ENCODE peak calls at places on chromosome 10, in seven cellular contexts. One of them, this sample, is unnamed.

GRCh38 chr10:59319854-59320253 is 42.5 kb downstream of the FAM13C start:
- DNase-seq in neural progenitor cell: peak; percentile 16
- DNase-seq in GM23338: peak; percentile 50
- DNase-seq in OCI-LY7: no peak
- DNase-seq in hepatocyte: no peak
- DNase-seq in HCT116: peak; percentile 4
- DNase-seq in GM23248: no peak
- DNase-seq in this sample: no peak

GRCh38 chr10:121597504-121598241 is 571 bp downstream of the FGFR2 start:
- DNase-seq in neural progenitor cell: peak; percentile 65
- DNase-seq in GM23338: peak; percentile 51
- DNase-seq in OCI-LY7: no peak
- DNase-seq in hepatocyte: peak; percentile 39
- DNase-seq in HCT116: no peak
- DNase-seq in GM23248: no peak
- DNase-seq in this sample: no peak

GRCh38 chr10:59245751-59246150 is 69.3 kb downstream of the PHYHIPL start:
- DNase-seq in neural progenitor cell: no peak
- DNase-seq in GM23338: no peak
- DNase-seq in OCI-LY7: no peak
- DNase-seq in hepatocyte: no peak
- DNase-seq in HCT116: no peak
- DNase-seq in GM23248: no peak
- DNase-seq in this sample: no peak

GRCh38 chr10:132319853-132320669 is 11.9 kb upstream of the LRRC27 start:
- DNase-seq in neural progenitor cell: no peak
- DNase-seq in GM23338: no peak
- DNase-seq in OCI-LY7: no peak
- DNase-seq in hepatocyte: peak; percentile 62
- DNase-seq in HCT116: no peak
- DNase-seq in GM23248: peak; percentile 94
- DNase-seq in this sample: peak; percentile 81

GRCh38 chr10:64369885-64370773 is 848.9 kb downstream of the REEP3 start:
- DNase-seq in neural progenitor cell: no peak
- DNase-seq in GM23338: no peak
- DNase-seq in OCI-LY7: no peak
- DNase-seq in hepatocyte: peak; percentile 10
- DNase-seq in HCT116: no peak
- DNase-seq in GM23248: no peak
- DNase-seq in this sample: no peak

GRCh38 chr10:122149607-122150505 is 121.2 kb upstream of the BTBD16 start:
- DNase-seq in neural progenitor cell: no peak
- DNase-seq in GM23338: peak; percentile 35
- DNase-seq in OCI-LY7: no peak
- DNase-seq in hepatocyte: no peak
- DNase-seq in HCT116: no peak
- DNase-seq in GM23248: peak; percentile 90
- DNase-seq in this sample: no peak

GRCh38 chr10:128173383-128173782 is 47.2 kb upstream of the MKI67 start:
- DNase-seq in neural progenitor cell: no peak
- DNase-seq in GM23338: no peak
- DNase-seq in OCI-LY7: no peak
- DNase-seq in hepatocyte: no peak
- DNase-seq in HCT116: no peak
- DNase-seq in GM23248: peak; percentile 14
- DNase-seq in this sample: peak; percentile 48

GRCh38 chr10:94006591-94007550 is 13.1 kb downstream of the PLCE1 start:
- DNase-seq in neural progenitor cell: no peak
- DNase-seq in GM23338: no peak
- DNase-seq in OCI-LY7: no peak
- DNase-seq in hepatocyte: peak; percentile 76
- DNase-seq in HCT116: no peak
- DNase-seq in GM23248: peak; percentile 87
- DNase-seq in this sample: peak; percentile 94

DNA sequence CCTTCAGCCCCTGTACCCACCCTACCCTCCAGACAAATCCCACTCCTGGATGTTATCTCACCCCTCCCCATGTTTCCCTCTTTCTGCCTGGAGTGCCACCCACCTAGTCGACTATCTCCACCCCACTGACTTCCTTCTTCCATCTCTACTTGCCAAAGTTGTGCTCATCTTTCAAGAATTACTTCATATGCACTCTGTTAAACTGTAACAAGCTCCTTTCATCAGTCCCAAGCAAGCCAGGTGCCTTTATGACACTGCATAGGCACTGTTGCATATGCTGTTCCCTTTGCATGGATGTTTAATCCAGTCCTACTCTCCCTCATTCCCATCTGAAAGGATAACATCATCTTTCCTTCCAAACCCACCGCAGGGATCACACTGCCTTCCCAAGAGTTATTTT is 8.9 kb upstream of the CDK1 start:
- DNase-seq in neural progenitor cell: no peak
- DNase-seq in GM23338: no peak
- DNase-seq in OCI-LY7: no peak
- DNase-seq in hepatocyte: no peak
- DNase-seq in HCT116: no peak
- DNase-seq in GM23248: no peak
- DNase-seq in this sample: no peak
- TF ChIP-seq EZH2phosphoT487 in neural progenitor cell: no peak
- TF ChIP-seq EZH2phosphoT487 in GM23338: no peak
- TF ChIP-seq EZH2phosphoT487 in OCI-LY7: no peak
- TF ChIP-seq EZH2phosphoT487 in hepatocyte: no peak
- TF ChIP-seq EZH2phosphoT487 in HCT116: no peak
- TF ChIP-seq EZH2phosphoT487 in GM23248: no peak
- TF ChIP-seq EZH2phosphoT487 in this sample: no peak

GRCh38 chr10:110544958-110545537 is 22.4 kb upstream of the SMC3 start:
- DNase-seq in neural progenitor cell: no peak
- DNase-seq in GM23338: no peak
- DNase-seq in OCI-LY7: no peak
- DNase-seq in hepatocyte: peak; percentile 50
- DNase-seq in HCT116: no peak
- DNase-seq in GM23248: peak; percentile 52
- DNase-seq in this sample: no peak
- TF ChIP-seq EZH2phosphoT487 in neural progenitor cell: no peak
- TF ChIP-seq EZH2phosphoT487 in GM23338: no peak
- TF ChIP-seq EZH2phosphoT487 in OCI-LY7: no peak
- TF ChIP-seq EZH2phosphoT487 in hepatocyte: no peak
- TF ChIP-seq EZH2phosphoT487 in HCT116: no peak
- TF ChIP-seq EZH2phosphoT487 in GM23248: no peak
- TF ChIP-seq EZH2phosphoT487 in this sample: no peak

GRCh38 chr10:103717341-103718246 is 137.8 kb downstream of the SH3PXD2A start:
- DNase-seq in neural progenitor cell: no peak
- DNase-seq in GM23338: peak; percentile 51
- DNase-seq in OCI-LY7: no peak
- DNase-seq in hepatocyte: no peak
- DNase-seq in HCT116: no peak
- DNase-seq in GM23248: no peak
- DNase-seq in this sample: no peak
- TF ChIP-seq EZH2phosphoT487 in neural progenitor cell: no peak
- TF ChIP-seq EZH2phosphoT487 in GM23338: no peak
- TF ChIP-seq EZH2phosphoT487 in OCI-LY7: no peak
- TF ChIP-seq EZH2phosphoT487 in hepatocyte: no peak
- TF ChIP-seq EZH2phosphoT487 in HCT116: no peak
- TF ChIP-seq EZH2phosphoT487 in GM23248: no peak
- TF ChIP-seq EZH2phosphoT487 in this sample: no peak

GRCh38 chr10:125024496-125025234 is 82.7 kb downstream of the ZRANB1 start:
- DNase-seq in neural progenitor cell: no peak
- DNase-seq in GM23338: no peak
- DNase-seq in OCI-LY7: peak; percentile 20
- DNase-seq in hepatocyte: no peak
- DNase-seq in HCT116: no peak
- DNase-seq in GM23248: no peak
- DNase-seq in this sample: no peak
- TF ChIP-seq EZH2phosphoT487 in neural progenitor cell: no peak
- TF ChIP-seq EZH2phosphoT487 in GM23338: no peak
- TF ChIP-seq EZH2phosphoT487 in OCI-LY7: no peak
- TF ChIP-seq EZH2phosphoT487 in hepatocyte: no peak
- TF ChIP-seq EZH2phosphoT487 in HCT116: no peak
- TF ChIP-seq EZH2phosphoT487 in GM23248: no peak
- TF ChIP-seq EZH2phosphoT487 in this sample: no peak

GRCh38 chr10:37972396-37972795 is 4.1 kb downstream of the ZNF25 start:
- DNase-seq in neural progenitor cell: no peak
- DNase-seq in GM23338: no peak
- DNase-seq in OCI-LY7: no peak
- DNase-seq in hepatocyte: no peak
- DNase-seq in HCT116: no peak
- DNase-seq in GM23248: no peak
- DNase-seq in this sample: no peak

GRCh38 chr10:37976091-37976879 is at the start of gene ZNF25:
- DNase-seq in neural progenitor cell: peak; percentile 99
- DNase-seq in GM23338: peak; percentile 99
- DNase-seq in OCI-LY7: peak; percentile 99
- DNase-seq in hepatocyte: peak; percentile 99
- DNase-seq in HCT116: peak; percentile 99
- DNase-seq in GM23248: peak; percentile 99
- DNase-seq in this sample: peak; percentile 100

GRCh38 chr10:37976880-37977203 is 395 bp upstream of the ZNF25 start:
- DNase-seq in neural progenitor cell: no peak
- DNase-seq in GM23338: no peak
- DNase-seq in OCI-LY7: no peak
- DNase-seq in hepatocyte: no peak
- DNase-seq in HCT116: no peak
- DNase-seq in GM23248: no peak
- DNase-seq in this sample: no peak

GRCh38 chr10:37975407-37975991 is 948 bp downstream of the ZNF25 start:
- DNase-seq in neural progenitor cell: no peak
- DNase-seq in GM23338: peak; percentile 0
- DNase-seq in OCI-LY7: peak; percentile 51
- DNase-seq in hepatocyte: no peak
- DNase-seq in HCT116: no peak
- DNase-seq in GM23248: peak; percentile 64
- DNase-seq in this sample: peak; percentile 20
- TF ChIP-seq EZH2phosphoT487 in neural progenitor cell: no peak
- TF ChIP-seq EZH2phosphoT487 in GM23338: no peak
- TF ChIP-seq EZH2phosphoT487 in OCI-LY7: no peak
- TF ChIP-seq EZH2phosphoT487 in hepatocyte: no peak
- TF ChIP-seq EZH2phosphoT487 in HCT116: no peak
- TF ChIP-seq EZH2phosphoT487 in GM23248: no peak
- TF ChIP-seq EZH2phosphoT487 in this sample: no peak

GRCh38 chr10:102835007-102835482 is 2.2 kb downstream of the CYP17A1 start:
- DNase-seq in neural progenitor cell: peak; percentile 91
- DNase-seq in GM23338: peak; percentile 96
- DNase-seq in OCI-LY7: peak; percentile 80
- DNase-seq in hepatocyte: peak; percentile 88
- DNase-seq in HCT116: peak; percentile 77
- DNase-seq in GM23248: peak; percentile 77
- DNase-seq in this sample: peak; percentile 83

GRCh38 chr10:102834143-102834542 is 3.1 kb downstream of the CYP17A1 start:
- DNase-seq in neural progenitor cell: no peak
- DNase-seq in GM23338: no peak
- DNase-seq in OCI-LY7: no peak
- DNase-seq in hepatocyte: no peak
- DNase-seq in HCT116: no peak
- DNase-seq in GM23248: no peak
- DNase-seq in this sample: peak; percentile 38

GRCh38 chr10:102832987-102833386 is 4.2 kb downstream of the CYP17A1 start:
- DNase-seq in neural progenitor cell: no peak
- DNase-seq in GM23338: no peak
- DNase-seq in OCI-LY7: no peak
- DNase-seq in hepatocyte: no peak
- DNase-seq in HCT116: no peak
- DNase-seq in GM23248: peak; percentile 61
- DNase-seq in this sample: no peak

GRCh38 chr10:102841827-102842345 is 4.7 kb upstream of the CYP17A1 start:
- DNase-seq in neural progenitor cell: no peak
- DNase-seq in GM23338: no peak
- DNase-seq in OCI-LY7: no peak
- DNase-seq in hepatocyte: no peak
- DNase-seq in HCT116: no peak
- DNase-seq in GM23248: no peak
- DNase-seq in this sample: no peak

GRCh38 chr10:102837230-102837721 is at the start of gene CYP17A1:
- DNase-seq in neural progenitor cell: no peak
- DNase-seq in GM23338: no peak
- DNase-seq in OCI-LY7: no peak
- DNase-seq in hepatocyte: peak; percentile 33
- DNase-seq in HCT116: no peak
- DNase-seq in GM23248: no peak
- DNase-seq in this sample: no peak
- TF ChIP-seq EZH2phosphoT487 in neural progenitor cell: no peak
- TF ChIP-seq EZH2phosphoT487 in GM23338: no peak
- TF ChIP-seq EZH2phosphoT487 in OCI-LY7: no peak
- TF ChIP-seq EZH2phosphoT487 in hepatocyte: no peak
- TF ChIP-seq EZH2phosphoT487 in HCT116: no peak
- TF ChIP-seq EZH2phosphoT487 in GM23248: no peak
- TF ChIP-seq EZH2phosphoT487 in this sample: no peak

DNA sequence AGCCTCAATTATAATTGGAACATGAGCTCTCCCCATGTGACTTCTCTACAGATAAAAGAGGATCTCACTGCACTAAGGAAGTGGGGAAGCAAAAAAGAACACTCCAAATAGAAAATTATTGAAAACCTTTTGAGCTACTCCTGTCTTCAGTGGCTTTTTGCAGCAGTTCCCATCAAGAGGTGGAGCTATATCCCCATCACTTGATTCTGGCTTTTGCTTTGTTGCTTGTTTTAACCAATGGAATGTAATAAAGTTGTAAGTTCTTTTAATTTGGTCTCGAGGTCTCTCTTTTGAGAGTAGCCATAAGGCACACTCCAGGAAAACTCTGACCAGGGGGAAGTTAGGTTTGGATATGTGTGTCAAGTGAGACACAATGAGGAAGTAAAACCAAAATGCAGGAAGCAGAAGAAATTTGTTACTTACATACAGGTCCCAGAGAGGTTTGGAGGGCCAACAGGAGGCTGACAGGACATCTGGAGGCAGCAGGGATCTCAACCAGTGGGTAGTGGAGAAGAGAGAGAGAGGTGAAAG is 569.4 kb downstream of the HTR7 start:
- DNase-seq in neural progenitor cell: peak; percentile 10
- DNase-seq in GM23338: peak; percentile 40
- DNase-seq in OCI-LY7: no peak
- DNase-seq in hepatocyte: no peak
- DNase-seq in HCT116: peak; percentile 10
- DNase-seq in GM23248: no peak
- DNase-seq in this sample: peak; percentile 53
- TF ChIP-seq EZH2phosphoT487 in neural progenitor cell: no peak
- TF ChIP-seq EZH2phosphoT487 in GM23338: no peak
- TF ChIP-seq EZH2phosphoT487 in OCI-LY7: no peak
- TF ChIP-seq EZH2phosphoT487 in hepatocyte: no peak
- TF ChIP-seq EZH2phosphoT487 in HCT116: no peak
- TF ChIP-seq EZH2phosphoT487 in GM23248: no peak
- TF ChIP-seq EZH2phosphoT487 in this sample: no peak

DNA sequence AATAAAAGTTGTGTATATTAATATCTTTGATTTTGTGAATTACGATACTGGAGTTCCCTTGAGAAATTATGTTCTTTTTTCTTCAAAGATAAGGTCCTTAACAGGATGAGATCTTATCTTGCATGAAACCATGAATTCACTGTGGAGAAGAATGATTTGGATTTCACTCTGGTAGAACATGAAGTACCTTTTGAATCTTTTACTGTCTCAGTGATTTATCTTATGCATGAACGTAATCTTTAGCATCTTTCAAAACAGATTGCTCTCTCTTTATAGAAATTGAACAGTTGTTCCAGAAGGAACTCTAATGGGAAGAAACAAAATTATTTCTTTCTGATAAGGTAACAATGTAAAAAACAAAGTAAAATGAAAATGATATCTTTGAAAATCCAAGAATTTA is 11.0 kb upstream of the ZNF438 start:
- DNase-seq in neural progenitor cell: no peak
- DNase-seq in GM23338: no peak
- DNase-seq in OCI-LY7: no peak
- DNase-seq in hepatocyte: no peak
- DNase-seq in HCT116: no peak
- DNase-seq in GM23248: no peak
- DNase-seq in this sample: no peak
- TF ChIP-seq EZH2phosphoT487 in neural progenitor cell: no peak
- TF ChIP-seq EZH2phosphoT487 in GM23338: no peak
- TF ChIP-seq EZH2phosphoT487 in OCI-LY7: no peak
- TF ChIP-seq EZH2phosphoT487 in hepatocyte: no peak
- TF ChIP-seq EZH2phosphoT487 in HCT116: no peak
- TF ChIP-seq EZH2phosphoT487 in GM23248: no peak
- TF ChIP-seq EZH2phosphoT487 in this sample: no peak

This sample was measured in PC-3.